ENCODE peak calls at places on chromosomes 2 and 18, in nine cellular contexts. A, G, R, U, N, K, F, L and X are unnamed samples.

GRCh38 chr2:150643106-150643730 is 155.8 kb upstream of the RND3 start:
- DNase-seq in R (no peak), N (peak; percentile 73), K (no peak), U (no peak), G (no peak), L (no peak), A (no peak), F (no peak), X (no peak)

GRCh38 chr2:176583530-176584101 is 314.4 kb downstream of the MTX2 start:
- DNase-seq in K (no peak), R (no peak), U (no peak), A (no peak), L (no peak), F (no peak), G (no peak), N (peak; percentile 84), X (no peak)

GRCh38 chr2:187470698-187471097 is 22.6 kb upstream of the CALCRL start:
- DNase-seq in G (no peak), N (no peak), F (no peak), L (no peak), U (no peak), R (no peak), K (no peak), A (no peak), X (no peak)

GRCh38 chr2:66697346-66697745 is 262.4 kb downstream of the MEIS1 start:
- DNase-seq in G (no peak), U (no peak), K (no peak), N (no peak), R (no peak), L (no peak), A (no peak), F (no peak), X (no peak)

GRCh38 chr18:48412339-48412929 is 3.3 kb upstream of the ZBTB7C start:
- DNase-seq in F (peak; percentile 58), G (peak; percentile 82), A (peak; percentile 81), K (no peak), L (peak; percentile 67), U (no peak), N (peak; percentile 66), R (peak; percentile 42), X (peak; percentile 74)

GRCh38 chr18:76875390-76876330 is 53.3 kb downstream of the ZNF236 start:
- DNase-seq in N (peak; percentile 44), G (peak; percentile 79), R (peak; percentile 29), A (no peak), L (peak; percentile 44), F (peak; percentile 78), U (no peak), K (peak; percentile 76), X (peak; percentile 57)

GRCh38 chr2:157127249-157128012 is 130.1 kb upstream of the GALNT5 start:
- DNase-seq in L (no peak), N (no peak), R (no peak), K (no peak), G (no peak), U (no peak), A (no peak), F (no peak), X (no peak)

GRCh38 chr2:105935048-105935447 is 190.3 kb downstream of the NCK2 start:
- DNase-seq in K (no peak), L (no peak), F (no peak), G (no peak), U (no peak), R (no peak), A (no peak), N (no peak), X (no peak)

GRCh38 chr2:241868661-241869081 is 858 bp upstream of the RTP5 start:
- DNase-seq in L (no peak), A (no peak), R (peak; percentile 5), G (no peak), N (no peak), U (no peak), K (no peak), F (no peak), X (no peak)

GRCh38 chr2:148650881-148651280 is 6.3 kb downstream of the EPC2 start:
- DNase-seq in R (no peak), G (no peak), U (no peak), L (no peak), N (no peak), K (no peak), A (no peak), F (no peak), X (no peak)

GRCh38 chr18:6406075-6406909 is 8.4 kb downstream of the L3MBTL4 start:
- DNase-seq in L (no peak), N (peak; percentile 56), A (no peak), U (no peak), G (peak; percentile 38), K (no peak), F (peak; percentile 35), R (peak; percentile 80), X (no peak)

GRCh38 chr2:238173692-238174091 is 14.9 kb downstream of the ERFE start:
- DNase-seq in G (peak; percentile 26), U (no peak), A (no peak), L (no peak), F (no peak), R (no peak), K (no peak), N (no peak), X (no peak)
- H3K36me3 ChIP-seq in G (peaks cover 14% of the 10 kb centered on the region), U (peaks cover 1% of the 10 kb centered on the region), A (peaks cover 67% of the 10 kb centered on the region), L (no peaks in the 10 kb centered on the region), F (no peaks in the 10 kb centered on the region), R (peaks cover 83% of the 10 kb centered on the region), K (peaks cover 44% of the 10 kb centered on the region), N (peaks cover 32% of the 10 kb centered on the region), X (peaks cover 7% of the 10 kb centered on the region)

GRCh38 chr2:10075101-10075500 is 5.1 kb downstream of the CYS1 start:
- DNase-seq in L (no peak), A (no peak), U (no peak), G (no peak), F (no peak), K (no peak), R (no peak), N (no peak), X (no peak)

GRCh38 chr2:10076988-10077527 is 3.2 kb downstream of the CYS1 start:
- DNase-seq in L (no peak), G (no peak), U (no peak), A (peak; percentile 14), R (no peak), F (peak; percentile 6), N (no peak), K (no peak), X (no peak)

GRCh38 chr2:10078001-10078400 is 2.2 kb downstream of the CYS1 start:
- DNase-seq in R (no peak), U (no peak), A (peak; percentile 52), F (no peak), G (no peak), N (no peak), L (no peak), K (no peak), X (no peak)

GRCh38 chr2:10075571-10076209 is 4.5 kb downstream of the CYS1 start:
- DNase-seq in G (no peak), U (no peak), A (peak; percentile 80), N (no peak), R (no peak), K (no peak), F (no peak), L (no peak), X (no peak)

GRCh38 chr2:10076511-10076910 is 3.7 kb downstream of the CYS1 start:
- DNase-seq in L (no peak), A (peak; percentile 17), K (no peak), G (no peak), F (peak; percentile 2), R (no peak), N (no peak), U (no peak), X (no peak)
- H3K27ac ChIP-seq in L (no peak overlapping the region), A (no peak overlapping the region), K (no peak overlapping the region), G (no peak overlapping the region), F (no peak overlapping the region), R (no peak overlapping the region), N (no peak overlapping the region), U (no peak overlapping the region), X (no peak overlapping the region)

DNA sequence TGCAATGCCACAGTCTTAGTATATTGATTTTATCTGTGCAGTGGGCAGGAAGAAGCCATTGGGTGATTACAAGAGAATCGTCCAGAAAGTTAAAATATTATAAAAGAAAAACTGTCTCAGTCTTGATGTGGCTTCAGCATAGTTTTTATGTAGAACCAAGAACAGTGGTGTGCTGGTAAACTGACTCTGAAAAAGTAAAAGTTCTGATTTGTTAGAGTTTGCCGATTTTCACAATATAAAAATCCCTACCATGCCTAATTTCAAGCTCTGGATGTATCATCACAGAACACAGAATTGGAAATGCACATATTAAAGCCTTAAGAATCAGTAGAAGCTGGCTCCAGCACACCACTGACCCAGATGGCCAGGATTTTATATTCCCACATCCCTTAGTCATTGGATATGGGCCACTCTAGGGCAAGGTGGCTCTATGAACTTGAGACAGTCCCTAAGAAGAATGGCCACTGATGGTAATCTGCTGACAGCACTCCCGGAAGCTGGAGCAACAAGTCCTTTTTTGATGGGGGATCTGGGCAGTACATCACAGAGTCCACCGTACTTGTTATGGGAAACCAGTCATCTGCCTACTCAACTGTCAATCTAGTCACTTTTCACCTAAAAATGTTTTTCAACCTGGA is 9.3 kb upstream of the PLEKHM3 start:
- DNase-seq in K (no peak), G (no peak), U (no peak), R (no peak), L (no peak), N (no peak), F (no peak), A (no peak), X (no peak)
- H3K4me1 ChIP-seq in K (no peaks in the 10 kb centered on the region), G (no peaks in the 10 kb centered on the region), U (no peaks in the 10 kb centered on the region), R (no peaks in the 10 kb centered on the region), L (peaks cover 6% of the 10 kb centered on the region), N (no peaks in the 10 kb centered on the region), F (no peaks in the 10 kb centered on the region), A (peaks cover 5% of the 10 kb centered on the region), X (no peaks in the 10 kb centered on the region)

GRCh38 chr2:85656468-85656867 is 11.5 kb downstream of the SFTPB start:
- DNase-seq in A (no peak), U (no peak), R (no peak), L (no peak), F (no peak), G (no peak), K (no peak), N (peak; percentile 64), X (no peak)

GRCh38 chr2:85655961-85656403 is 12.0 kb downstream of the SFTPB start:
- DNase-seq in N (peak; percentile 93), U (no peak), A (peak; percentile 90), L (no peak), F (no peak), K (no peak), G (no peak), R (no peak), X (no peak)

GRCh38 chr2:85651097-85651496 is 16.9 kb downstream of the SFTPB start:
- DNase-seq in F (no peak), L (no peak), R (no peak), G (no peak), U (no peak), N (no peak), K (no peak), A (no peak), X (no peak)

GRCh38 chr2:85652056-85652455 is 15.9 kb downstream of the SFTPB start:
- DNase-seq in N (peak; percentile 13), K (no peak), R (no peak), F (no peak), L (no peak), U (no peak), A (no peak), G (no peak), X (no peak)

DNA sequence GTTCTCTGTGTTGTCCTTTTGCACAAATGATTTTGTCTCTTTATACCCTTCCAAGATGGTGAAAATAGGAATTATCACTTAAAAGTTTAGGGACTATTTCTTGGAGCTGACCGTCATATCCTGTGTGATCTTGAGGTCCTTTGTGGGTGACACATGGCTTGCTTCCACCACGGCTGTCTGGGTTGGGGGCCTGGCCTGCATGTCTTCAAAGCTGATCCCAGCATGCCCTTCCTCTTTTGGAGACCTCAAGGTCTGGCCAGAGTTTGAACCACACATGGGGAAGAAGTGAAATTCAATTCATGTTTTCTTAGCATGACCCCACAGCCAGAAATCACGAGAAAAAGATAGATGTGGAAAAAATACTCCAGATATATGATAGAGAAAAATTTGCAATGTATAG is 14.0 kb downstream of the SFTPB start:
- DNase-seq in U (no peak), K (no peak), A (no peak), N (no peak), F (no peak), G (no peak), R (no peak), L (no peak), X (no peak)
- H3K36me3 ChIP-seq in U (no peaks in the 10 kb centered on the region), K (peaks cover 43% of the 10 kb centered on the region), A (peaks cover 22% of the 10 kb centered on the region), N (peaks cover 4% of the 10 kb centered on the region), F (no peaks in the 10 kb centered on the region), G (peaks cover 10% of the 10 kb centered on the region), R (peaks cover 31% of the 10 kb centered on the region), L (no peaks in the 10 kb centered on the region), X (peaks cover 6% of the 10 kb centered on the region)